ENCODE peak calls at places on chromosome 19, in nine cellular contexts. U is substantia nigra, O is tibial nerve, E is left lung, A is ovary, K is A673, D is coronary artery, X is mammary epithelial cell, J is fibroblast of lung. S is an unnamed sample.

GRCh38 chr19:12737666-12738351 is 512 bp downstream of the GET3 start:
- DNase-seq in U (no peak), O (no peak), E (no peak), A (no peak), K (no peak), D (no peak), X (no peak), J (no peak), S (no peak)

GRCh38 chr19:48466571-48467325 is 2.4 kb upstream of the CYTH2 start:
- DNase-seq in U (no peak), O (no peak), E (no peak), A (peak), K (no peak), D (no peak), X (peak), J (peak), S (no peak)

GRCh38 chr19:58001895-58002369 is 688 bp downstream of the ZNF606 start:
- DNase-seq in U (no peak), O (no peak), E (no peak), A (no peak), K (peak), D (no peak), X (no peak), J (peak), S (no peak)

GRCh38 chr19:48858984-48859710 is 9.3 kb downstream of the PLEKHA4 start:
- DNase-seq in U (no peak), O (no peak), E (peak), A (no peak), K (no peak), D (no peak), X (no peak), J (no peak), S (no peak)

GRCh38 chr19:50553134-50553703 is 15.0 kb downstream of the LRRC4B start:
- DNase-seq in U (no peak), O (no peak), E (no peak), A (no peak), K (no peak), D (no peak), X (no peak), J (no peak), S (no peak)

GRCh38 chr19:722553-723101 is 13.9 kb downstream of the PALM start:
- DNase-seq in U (no peak), O (no peak), E (no peak), A (peak), K (no peak), D (no peak), X (no peak), J (no peak), S (no peak)

GRCh38 chr19:3336680-3337523 is 29.5 kb upstream of the NFIC start:
- DNase-seq in U (peak), O (peak), E (peak), A (peak), K (no peak), D (peak), X (no peak), J (peak), S (no peak)

GRCh38 chr19:55116232-55117062 is 990 bp downstream of the PPP1R12C start:
- DNase-seq in U (peak), O (peak), E (peak), A (peak), K (peak), D (no peak), X (peak), J (peak), S (peak)

GRCh38 chr19:24074720-24075119 is 12.3 kb upstream of the ZNF254 start:
- DNase-seq in U (no peak), O (no peak), E (no peak), A (no peak), K (no peak), D (no peak), X (peak), J (peak), S (no peak)

GRCh38 chr19:2012941-2013682 is 2.4 kb downstream of the BTBD2 start:
- DNase-seq in U (no peak), O (no peak), E (no peak), A (no peak), K (no peak), D (no peak), X (no peak), J (no peak), S (no peak)

GRCh38 chr19:41362143-41362847 is 1.7 kb downstream of the B9D2 start:
- DNase-seq in U (no peak), O (no peak), E (no peak), A (no peak), K (no peak), D (no peak), X (no peak), J (no peak), S (no peak)

GRCh38 chr19:51468545-51468920 is 9.8 kb upstream of the CEACAM18 start:
- DNase-seq in U (no peak), O (no peak), E (no peak), A (no peak), K (no peak), D (no peak), X (no peak), J (no peak), S (no peak)

GRCh38 chr19:15399635-15400034 is 19.2 kb downstream of the AKAP8L start:
- DNase-seq in U (no peak), O (no peak), E (no peak), A (no peak), K (no peak), D (no peak), X (no peak), J (no peak), S (no peak)

GRCh38 chr19:4694211-4694987 is 24.3 kb upstream of the MYDGF start:
- DNase-seq in U (peak), O (no peak), E (peak), A (no peak), K (peak), D (no peak), X (peak), J (peak), S (peak)

GRCh38 chr19:13832096-13832495 is 36.9 kb downstream of the ZSWIM4 start:
- DNase-seq in U (no peak), O (no peak), E (no peak), A (no peak), K (peak), D (no peak), X (no peak), J (no peak), S (no peak)

GRCh38 chr19:37361994-37362393 is 8.9 kb upstream of the ZNF527 start:
- DNase-seq in U (no peak), O (no peak), E (no peak), A (no peak), K (no peak), D (no peak), X (no peak), J (peak), S (no peak)

GRCh38 chr19:49689133-49690072 is at the start of gene ADM5:
- DNase-seq in U (peak), O (no peak), E (no peak), A (peak), K (peak), D (no peak), X (no peak), J (no peak), S (peak)

GRCh38 chr19:51593969-51594773 is 23.1 kb downstream of the ZNF175 start:
- DNase-seq in U (peak), O (peak), E (peak), A (peak), K (peak), D (peak), X (peak), J (peak), S (peak)

GRCh38 chr19:7637374-7638256 is 705 bp downstream of the STXBP2 start:
- DNase-seq in U (peak), O (no peak), E (peak), A (no peak), K (no peak), D (no peak), X (peak), J (no peak), S (no peak)

GRCh38 chr19:40609561-40610395 is 8.6 kb downstream of the LTBP4 start:
- DNase-seq in U (peak), O (peak), E (peak), A (peak), K (peak), D (peak), X (peak), J (peak), S (peak)

GRCh38 chr19:34145741-34146202 is 26.5 kb upstream of the LSM14A start:
- DNase-seq in U (peak), O (peak), E (no peak), A (peak), K (peak), D (no peak), X (peak), J (peak), S (peak)

GRCh38 chr19:4647676-4648644 is 8.6 kb downstream of the TNFAIP8L1 start:
- DNase-seq in U (no peak), O (peak), E (no peak), A (peak), K (no peak), D (no peak), X (no peak), J (no peak), S (no peak)

GRCh38 chr19:15107056-15108010 is at the start of gene SYDE1:
- DNase-seq in U (no peak), O (no peak), E (no peak), A (peak), K (peak), D (peak), X (peak), J (peak), S (no peak)

GRCh38 chr19:55305491-55305890 is 19.6 kb downstream of the TMEM150B start:
- DNase-seq in U (peak), O (peak), E (no peak), A (peak), K (peak), D (no peak), X (peak), J (no peak), S (no peak)

GRCh38 chr19:9597027-9597426 is 12.7 kb upstream of the ZNF121 start:
- DNase-seq in U (no peak), O (no peak), E (no peak), A (no peak), K (no peak), D (no peak), X (peak), J (peak), S (no peak)

GRCh38 chr19:12841094-12841493 is 2.8 kb downstream of the MAST1 start:
- DNase-seq in U (no peak), O (no peak), E (no peak), A (no peak), K (no peak), D (no peak), X (no peak), J (no peak), S (no peak)

GRCh38 chr19:42067315-42067888 is 2.6 kb downstream of the GRIK5 start:
- DNase-seq in U (no peak), O (no peak), E (no peak), A (no peak), K (no peak), D (no peak), X (no peak), J (no peak), S (no peak)

GRCh38 chr19:53558404-53558803 is 20.5 kb downstream of the ZNF331 start:
- DNase-seq in U (no peak), O (no peak), E (no peak), A (no peak), K (no peak), D (no peak), X (no peak), J (no peak), S (no peak)

GRCh38 chr19:35153701-35154534 is 617 bp upstream of the FXYD5 start:
- DNase-seq in U (no peak), O (no peak), E (no peak), A (no peak), K (peak), D (no peak), X (no peak), J (peak), S (no peak)

GRCh38 chr19:1449467-1450442 is at the start of gene APC2:
- DNase-seq in U (peak), O (no peak), E (no peak), A (peak), K (peak), D (no peak), X (no peak), J (no peak), S (peak)

GRCh38 chr19:37867831-37868230 is 38.6 kb downstream of the WDR87 start:
- DNase-seq in U (no peak), O (no peak), E (no peak), A (no peak), K (no peak), D (no peak), X (peak), J (peak), S (no peak)

GRCh38 chr19:29757551-29757950 is 42.5 kb upstream of the C19orf12 start:
- DNase-seq in U (no peak), O (no peak), E (no peak), A (no peak), K (no peak), D (no peak), X (no peak), J (no peak), S (no peak)

GRCh38 chr19:10776900-10777650 is 58.9 kb downstream of the TMED1 start:
- DNase-seq in U (no peak), O (no peak), E (no peak), A (no peak), K (no peak), D (no peak), X (no peak), J (no peak), S (no peak)

GRCh38 chr19:32231020-32231419 is 114.4 kb upstream of the ZNF507 start:
- DNase-seq in U (no peak), O (no peak), E (no peak), A (no peak), K (no peak), D (no peak), X (no peak), J (no peak), S (no peak)

GRCh38 chr19:31164666-31165265 is 184.5 kb downstream of the TSHZ3 start:
- DNase-seq in U (no peak), O (no peak), E (no peak), A (no peak), K (no peak), D (peak), X (no peak), J (peak), S (no peak)
- H3K27ac ChIP-seq in U (no peak), O (no peak), E (no peak), A (no peak), K (no peak), D (no peak), X (no peak), J (no peak), S (no peak)

DNA sequence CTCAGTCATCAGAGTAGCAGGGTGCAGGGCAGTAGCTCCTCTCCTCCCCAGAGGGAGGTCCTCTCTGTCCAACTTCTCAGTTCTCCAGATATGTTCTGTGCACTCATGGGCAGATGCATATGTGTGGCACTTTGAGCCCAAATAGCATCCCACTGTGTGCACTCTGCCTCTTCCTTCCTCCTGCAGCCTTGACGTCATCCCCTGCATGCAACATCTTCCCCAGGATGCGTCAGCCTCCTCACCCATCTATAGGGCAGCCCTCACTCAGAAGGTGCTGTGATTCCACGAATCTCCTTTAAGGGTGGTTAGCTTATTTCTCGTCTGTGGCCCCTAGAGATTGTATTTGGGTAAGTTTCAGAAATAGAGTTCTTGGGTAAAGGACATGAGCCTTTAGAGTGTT is 22.1 kb upstream of the CRTC1 start:
- DNase-seq in U (peak), O (no peak), E (no peak), A (no peak), K (no peak), D (no peak), X (no peak), J (no peak), S (no peak)
- H3K27ac ChIP-seq in U (no peak), O (peak), E (no peak), A (no peak), K (no peak), D (peak), X (no peak), J (peak), S (peak)

DNA sequence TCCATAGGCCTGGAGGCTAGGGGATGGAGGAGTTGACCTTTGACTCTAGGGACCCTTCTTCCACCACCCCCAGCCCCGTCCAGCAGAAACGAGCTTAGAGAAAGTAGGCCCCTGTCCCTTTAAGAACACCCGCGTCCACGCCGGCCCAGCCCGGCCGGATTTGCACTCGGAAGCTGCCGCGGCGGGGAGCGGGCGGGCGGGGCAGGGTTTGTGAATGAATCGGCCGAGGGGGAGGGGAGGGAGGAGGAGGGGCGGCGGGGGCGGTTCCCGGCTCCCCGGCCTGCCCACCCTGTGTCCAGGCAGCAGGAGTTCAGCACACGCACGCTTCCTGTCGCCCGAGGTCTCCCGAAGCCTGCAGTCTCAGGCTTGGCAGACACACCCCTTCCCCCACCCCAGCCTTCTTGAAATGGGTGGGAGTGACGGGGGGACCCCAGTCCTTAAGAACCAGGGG is 1.5 kb downstream of the UNC13A start:
- DNase-seq in U (peak), O (no peak), E (no peak), A (no peak), K (peak), D (no peak), X (no peak), J (peak), S (peak)
- H3K27ac ChIP-seq in U (no peak), O (no peak), E (no peak), A (no peak), K (peak), D (no peak), X (no peak), J (no peak), S (peak)

DNA sequence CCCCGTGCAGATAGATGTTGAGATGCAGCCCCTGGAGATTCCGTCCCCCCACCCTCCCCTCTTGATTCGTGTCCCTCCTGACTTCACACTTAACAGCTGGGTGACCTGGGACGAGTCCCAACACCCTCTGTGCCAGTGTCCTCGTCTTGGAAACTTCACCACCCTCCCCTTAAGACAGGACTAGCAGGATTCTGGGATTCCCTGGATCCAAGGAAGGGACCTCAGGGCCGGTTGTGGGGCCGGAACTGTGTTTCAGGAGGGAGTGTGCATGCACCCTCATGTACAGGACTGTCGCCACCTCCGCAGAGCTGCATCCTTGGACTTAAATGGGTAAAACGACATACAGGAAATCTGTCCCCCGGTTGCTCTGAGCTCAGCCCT is 952 bp downstream of the MYO9B start:
- DNase-seq in U (no peak), O (no peak), E (no peak), A (no peak), K (no peak), D (no peak), X (peak), J (no peak), S (no peak)
- H3K27ac ChIP-seq in U (peak), O (peak), E (peak), A (no peak), K (peak), D (peak), X (peak), J (peak), S (peak)

GRCh38 chr19:6060600-6061391 is 49.5 kb downstream of the RFX2 start:
- DNase-seq in U (no peak), O (no peak), E (no peak), A (no peak), K (no peak), D (peak), X (peak), J (peak), S (no peak)

GRCh38 chr19:6062274-6062673 is 48.0 kb downstream of the RFX2 start:
- DNase-seq in U (peak), O (no peak), E (peak), A (peak), K (no peak), D (peak), X (no peak), J (peak), S (no peak)

GRCh38 chr19:6059996-6060599 is 50.2 kb downstream of the RFX2 start:
- DNase-seq in U (no peak), O (no peak), E (no peak), A (no peak), K (no peak), D (peak), X (no peak), J (no peak), S (no peak)

GRCh38 chr19:6062961-6063575 is 47.2 kb downstream of the RFX2 start:
- DNase-seq in U (no peak), O (no peak), E (no peak), A (no peak), K (no peak), D (peak), X (no peak), J (no peak), S (no peak)

GRCh38 chr19:6061420-6062130 is 48.7 kb downstream of the RFX2 start:
- DNase-seq in U (no peak), O (no peak), E (no peak), A (peak), K (no peak), D (peak), X (no peak), J (no peak), S (no peak)
- H3K27ac ChIP-seq in U (no peak), O (peak), E (peak), A (no peak), K (no peak), D (peak), X (peak), J (no peak), S (no peak)

GRCh38 chr19:46376241-46377153 is 29.6 kb downstream of the PPP5C start:
- DNase-seq in U (no peak), O (no peak), E (peak), A (peak), K (no peak), D (peak), X (no peak), J (no peak), S (no peak)
- H3K27ac ChIP-seq in U (no peak), O (peak), E (no peak), A (no peak), K (no peak), D (peak), X (no peak), J (no peak), S (no peak)

GRCh38 chr19:46924874-46925547 is 64.2 kb downstream of the ARHGAP35 start:
- DNase-seq in U (no peak), O (no peak), E (no peak), A (no peak), K (no peak), D (no peak), X (peak), J (no peak), S (no peak)
- H3K27ac ChIP-seq in U (peak), O (peak), E (peak), A (no peak), K (peak), D (no peak), X (peak), J (no peak), S (peak)

DNA sequence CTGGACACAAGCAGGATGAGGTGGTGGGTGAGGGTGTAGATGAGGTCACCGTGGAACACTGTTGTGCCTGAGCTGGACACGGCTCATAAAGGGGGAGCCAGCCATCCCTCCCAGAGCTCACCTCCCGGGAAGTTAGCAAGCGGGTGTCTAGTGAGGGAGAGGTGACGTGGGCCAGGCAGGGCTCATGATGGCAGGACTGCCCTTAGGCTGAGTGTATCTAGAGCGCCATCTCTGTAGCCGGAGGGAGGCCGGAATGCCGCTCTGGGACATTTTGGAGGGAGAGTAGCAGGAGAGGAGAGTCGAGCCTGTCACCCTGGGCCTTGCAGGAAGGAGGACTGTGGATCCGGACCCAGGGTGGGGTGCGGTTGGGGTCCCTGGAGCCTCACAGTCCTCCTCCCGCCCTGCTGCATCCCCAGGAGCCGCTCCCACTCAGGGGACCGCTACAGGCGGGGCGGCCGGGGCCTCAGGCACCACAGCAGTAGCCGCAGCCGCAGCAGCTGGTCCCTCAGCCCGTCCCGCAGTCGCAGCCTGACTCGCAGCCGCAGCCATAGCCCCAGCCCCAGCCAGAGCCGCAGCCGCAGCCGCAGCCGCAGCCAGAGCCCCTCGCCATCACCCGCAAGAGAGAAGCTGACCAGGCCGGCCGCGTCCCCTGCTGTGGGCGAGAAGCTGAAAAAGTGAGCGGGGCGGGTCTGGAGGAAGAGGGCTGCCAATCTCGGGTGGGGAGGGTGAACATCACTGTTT is 9.2 kb downstream of the ZNF296 start:
- DNase-seq in U (no peak), O (no peak), E (no peak), A (no peak), K (no peak), D (no peak), X (no peak), J (no peak), S (no peak)
- H3K27ac ChIP-seq in U (no peak), O (no peak), E (no peak), A (no peak), K (no peak), D (no peak), X (no peak), J (no peak), S (no peak)

S was measured in caudate nucleus.